ENCODE peak calls at places on chromosome 12, in six cellular contexts. L is fibroblast of the conjunctiva, C is NCI-H774, K is HCT116, R is bronchial epithelial cell, Q is fibroblast of lung. J is an unnamed sample.

GRCh38 chr12:54173066-54173726 is 15.6 kb downstream of the SMUG1 start:
- DNase-seq in L (no peak), K (no peak), Q (peak), C (peak), R (no peak), J (no peak)

GRCh38 chr12:20210795-20211194 is 157.5 kb upstream of the PDE3A start:
- DNase-seq in L (no peak), Q (no peak), K (no peak), R (no peak), C (no peak), J (no peak)

GRCh38 chr12:587132-587531 is 76.1 kb downstream of the NINJ2 start:
- DNase-seq in C (no peak), K (no peak), R (no peak), L (no peak), Q (no peak), J (no peak)

GRCh38 chr12:78555802-78556201 is 308.8 kb upstream of the SYT1 start:
- DNase-seq in L (no peak), R (no peak), K (no peak), Q (peak), C (no peak), J (no peak)

GRCh38 chr12:25929096-25929637 is 29.3 kb upstream of the RASSF8 start:
- DNase-seq in R (peak), C (no peak), L (peak), Q (peak), K (no peak), J (no peak)

GRCh38 chr12:116837082-116837481 is 44.2 kb downstream of the HRK start:
- DNase-seq in Q (no peak), K (no peak), R (no peak), C (no peak), L (no peak), J (no peak)

GRCh38 chr12:120224304-120225199 is 23.6 kb upstream of the RPLP0 start:
- DNase-seq in L (no peak), C (peak), Q (no peak), R (no peak), K (no peak), J (no peak)

GRCh38 chr12:9064815-9065606 is 50.7 kb downstream of the A2M start:
- DNase-seq in C (peak), L (peak), Q (peak), K (peak), R (peak), J (no peak)

GRCh38 chr12:54988402-54989054 is 4.0 kb upstream of the TESPA1 start:
- DNase-seq in R (no peak), K (no peak), L (peak), Q (peak), C (peak), J (peak)

GRCh38 chr12:52141875-52142274 is 49.9 kb downstream of the KRT80 start:
- DNase-seq in C (no peak), Q (no peak), K (no peak), L (no peak), R (no peak), J (no peak)

GRCh38 chr12:92133166-92133565 is 12.5 kb downstream of the BTG1 start:
- DNase-seq in L (no peak), C (no peak), Q (peak), K (no peak), R (no peak), J (no peak)

GRCh38 chr12:43937947-43938346 is 102.1 kb downstream of the TMEM117 start:
- DNase-seq in Q (no peak), L (no peak), K (no peak), C (no peak), R (peak), J (no peak)

GRCh38 chr12:108854453-108855283 is 2.7 kb downstream of the SSH1 start:
- DNase-seq in K (peak), Q (peak), C (no peak), L (peak), R (peak), J (peak)

GRCh38 chr12:109458771-109459208 is 18.3 kb downstream of the KCTD10 start:
- DNase-seq in L (no peak), R (no peak), K (no peak), Q (peak), C (no peak), J (no peak)

GRCh38 chr12:24768415-24768814 is 180.5 kb downstream of the BCAT1 start:
- DNase-seq in L (no peak), C (no peak), K (no peak), R (no peak), Q (no peak), J (no peak)

GRCh38 chr12:57864382-57864781 is 17.9 kb upstream of the CTDSP2 start:
- DNase-seq in L (no peak), Q (peak), K (no peak), R (no peak), C (no peak), J (no peak)

GRCh38 chr12:27511723-27512045 is 12.3 kb upstream of the PPFIBP1 start:
- DNase-seq in Q (no peak), L (no peak), K (no peak), C (no peak), R (no peak), J (no peak)

GRCh38 chr12:50589650-50590435 is 85.1 kb downstream of the DIP2B start:
- DNase-seq in C (no peak), L (no peak), K (no peak), Q (peak), R (peak), J (peak)

J was measured in H4.